ENCODE peak calls at places on chromosomes 4 and X, in four cellular contexts. O is GM12878, J is K562, W is HepG2. L is an unnamed sample.

GRCh38 chr4:44740201-44740600 is 13.8 kb upstream of the GNPDA2 start:
- DNase-seq in O (no peak), J (no peak), W (no peak), L (no peak)

GRCh38 chrX:13689519-13690211 is 737 bp downstream of the RAB9A start:
- DNase-seq in O (no peak), J (peak), W (no peak), L (no peak)

GRCh38 chr4:147707892-147708672 is 23.8 kb upstream of the ARHGAP10 start:
- DNase-seq in O (no peak), J (peak), W (peak), L (peak)

GRCh38 chrX:110414679-110415439 is 56.2 kb downstream of the RTL9 start:
- DNase-seq in O (peak), J (no peak), W (no peak), L (no peak)

GRCh38 chr4:47525154-47525819 is 40.2 kb downstream of the ATP10D start:
- DNase-seq in O (no peak), J (no peak), W (no peak), L (no peak)

GRCh38 chrX:1649623-1650022 is 34.8 kb downstream of the ASMT start:
- DNase-seq in O (no peak), J (no peak), W (no peak), L (peak)

GRCh38 chr4:77023920-77024319 is 51.9 kb downstream of the CCNI start:
- DNase-seq in O (no peak), J (no peak), W (peak), L (no peak)

GRCh38 chr4:656651-657337 is 17.3 kb downstream of the ATP5ME start:
- DNase-seq in O (no peak), J (no peak), W (peak), L (no peak)

GRCh38 chrX:49303346-49303745 is at the start of gene GAGE10:
- DNase-seq in O (no peak), J (no peak), W (no peak), L (no peak)

GRCh38 chr4:34181311-34181808 is 2063.0 kb downstream of the ARAP2 start:
- DNase-seq in O (no peak), J (no peak), W (no peak), L (no peak)

GRCh38 chrX:24372021-24372763 is 11.8 kb downstream of the SUPT20HL1 start:
- DNase-seq in O (no peak), J (no peak), W (no peak), L (no peak)

GRCh38 chrX:109537324-109537665 is 651 bp downstream of the NXT2 start:
- DNase-seq in O (no peak), J (no peak), W (peak), L (no peak)

GRCh38 chr4:118410143-118410542 is 57.3 kb upstream of the PRSS12 start:
- DNase-seq in O (no peak), J (no peak), W (no peak), L (no peak)

GRCh38 chr4:38620025-38620424 is 44.0 kb upstream of the KLF3 start:
- DNase-seq in O (no peak), J (no peak), W (no peak), L (no peak)

GRCh38 chr4:2898001-2898400 is 54.4 kb downstream of the ADD1 start:
- DNase-seq in O (no peak), J (no peak), W (no peak), L (no peak)

GRCh38 chr4:89308161-89308500 is 531 bp upstream of the GPRIN3 start:
- DNase-seq in O (no peak), J (no peak), W (no peak), L (no peak)

GRCh38 chr4:124179521-124180186 is 532.9 kb downstream of the ANKRD50 start:
- DNase-seq in O (no peak), J (no peak), W (no peak), L (no peak)

GRCh38 chrX:35664838-35665237 is 133.3 kb upstream of the MAGEB16 start:
- DNase-seq in O (no peak), J (no peak), W (no peak), L (no peak)

GRCh38 chr4:2260336-2261109 is 1.4 kb downstream of the MXD4 start:
- DNase-seq in O (no peak), J (no peak), W (no peak), L (peak)

GRCh38 chrX:1451251-1451675 is 1.4 kb downstream of the ASMTL start:
- DNase-seq in O (no peak), J (no peak), W (no peak), L (no peak)

GRCh38 chr4:41363384-41363981 is 106.8 kb downstream of the UCHL1 start:
- DNase-seq in O (no peak), J (no peak), W (no peak), L (no peak)

GRCh38 chrX:40877869-40878268 is 142.5 kb upstream of the MED14 start:
- DNase-seq in O (no peak), J (peak), W (peak), L (no peak)

GRCh38 chr4:149292422-149293055 is 523.1 kb downstream of the IQCM start:
- DNase-seq in O (no peak), J (no peak), W (no peak), L (no peak)

GRCh38 chr4:12439633-12440305 is 1011.1 kb upstream of the HS3ST1 start:
- DNase-seq in O (no peak), J (no peak), W (no peak), L (no peak)

GRCh38 chrX:10607233-10607632 is 13.2 kb downstream of the MID1 start:
- DNase-seq in O (no peak), J (no peak), W (no peak), L (no peak)

GRCh38 chrX:10608099-10608498 is 12.3 kb downstream of the MID1 start:
- DNase-seq in O (no peak), J (no peak), W (no peak), L (no peak)

GRCh38 chrX:10615931-10616780 is 4.2 kb downstream of the MID1 start:
- DNase-seq in O (no peak), J (peak), W (no peak), L (peak)

GRCh38 chrX:10611441-10612090 is 8.8 kb downstream of the MID1 start:
- DNase-seq in O (no peak), J (no peak), W (no peak), L (no peak)

DNA sequence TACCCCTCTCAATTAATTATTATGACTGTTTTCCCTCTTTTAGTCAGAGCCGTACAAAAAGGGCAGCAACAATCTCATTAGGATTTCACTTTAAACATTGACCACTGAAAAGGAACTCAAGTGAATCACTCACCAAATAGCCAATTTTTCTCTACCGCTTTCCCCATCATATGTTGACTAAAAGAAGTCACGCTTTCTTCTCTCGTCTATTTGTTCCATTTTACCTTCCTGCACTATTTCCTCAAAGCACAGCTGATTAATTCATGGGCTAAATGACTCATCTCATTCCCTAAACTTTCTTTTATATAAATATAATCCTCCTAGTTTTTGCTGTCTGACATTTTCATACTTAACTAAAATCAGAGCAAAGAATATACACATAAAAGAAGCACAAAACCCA is 8.2 kb downstream of the MID1 start:
- DNase-seq in O (no peak), J (no peak), W (no peak), L (no peak)
- TF ChIP-seq ESRRA in O (no peak), J (no peak), W (no peak), L (no peak)

GRCh38 chrX:134570899-134571298 is 87.4 kb downstream of the PLAC1 start:
- DNase-seq in O (no peak), J (no peak), W (no peak), L (no peak)

GRCh38 chrX:134572816-134573682 is 85.2 kb downstream of the PLAC1 start:
- DNase-seq in O (no peak), J (peak), W (no peak), L (no peak)

GRCh38 chrX:134571831-134572230 is 86.4 kb downstream of the PLAC1 start:
- DNase-seq in O (no peak), J (no peak), W (no peak), L (no peak)

GRCh38 chrX:134570509-134570846 is 87.8 kb downstream of the PLAC1 start:
- DNase-seq in O (no peak), J (no peak), W (no peak), L (no peak)

GRCh38 chrX:134573683-134574035 is 84.6 kb downstream of the PLAC1 start:
- DNase-seq in O (no peak), J (no peak), W (no peak), L (no peak)
- TF ChIP-seq ETV6 in O (no peak), J (no peak), W (no peak), L (no peak)

DNA sequence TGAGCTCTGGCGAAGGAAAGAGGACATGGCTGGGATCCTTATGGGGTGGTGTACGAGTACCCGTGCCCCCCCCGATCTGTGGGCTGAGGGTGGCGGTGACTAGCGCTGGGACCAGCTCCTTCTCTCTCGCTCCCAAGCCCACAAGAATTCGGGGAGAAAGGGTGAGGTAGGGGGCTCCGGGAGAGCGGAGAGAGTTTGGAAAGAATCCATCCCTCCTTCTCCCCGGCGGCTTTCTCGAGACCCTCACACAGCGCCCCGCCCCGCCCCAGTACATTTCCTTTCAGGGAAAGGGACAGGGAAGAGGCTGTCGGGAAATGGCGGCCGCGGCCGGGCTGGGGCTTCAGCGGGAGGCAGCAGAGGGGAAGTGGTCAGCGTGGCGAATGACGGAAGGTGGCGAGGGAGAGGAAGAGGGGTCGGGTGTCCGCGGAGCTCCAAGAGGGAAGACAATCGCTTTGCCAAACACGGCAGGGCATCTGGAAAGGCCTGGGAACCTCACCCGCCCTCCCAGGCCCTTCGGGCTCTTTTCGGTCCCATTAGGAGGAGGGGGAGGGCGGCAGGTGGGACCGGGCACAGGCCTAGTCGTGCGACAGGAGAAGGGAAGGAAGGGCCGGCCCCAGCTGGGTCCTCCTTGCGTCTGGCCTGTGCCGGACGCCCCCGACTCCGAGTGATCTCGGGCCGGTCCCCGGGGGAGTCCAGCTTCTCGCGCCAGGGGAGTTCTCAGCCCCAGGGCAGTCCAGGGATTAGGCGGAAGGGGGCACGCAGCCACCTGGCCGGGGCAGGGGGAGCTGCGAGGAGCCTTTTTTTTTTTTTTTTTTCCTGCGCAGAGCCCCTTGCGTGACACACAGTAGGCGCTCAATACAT is 10.2 kb downstream of the HNRNPH2 start:
- DNase-seq in O (no peak), J (no peak), W (no peak), L (peak)
- TF ChIP-seq ESRRA in O (no peak), J (no peak), W (no peak), L (no peak)

DNA sequence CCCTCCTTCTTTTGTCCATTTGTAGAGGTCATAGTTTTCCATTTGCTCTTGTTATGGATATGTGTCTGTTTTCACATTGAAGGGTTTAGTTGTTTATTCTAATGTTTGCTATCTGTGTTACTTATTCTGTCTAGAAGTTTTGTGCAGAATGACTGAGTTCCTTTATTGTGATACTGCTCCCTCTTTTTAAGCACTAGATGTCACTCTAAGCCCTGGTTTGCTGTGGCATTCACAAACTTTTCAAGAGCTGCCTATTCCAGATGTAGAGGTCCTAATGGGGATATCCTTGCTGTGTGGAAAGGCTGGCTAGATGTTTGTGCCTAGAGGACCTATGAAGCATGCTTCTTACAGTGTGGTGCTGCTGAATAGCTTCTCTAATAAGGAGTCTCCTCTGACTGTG is 338.6 kb downstream of the SPIN4 start:
- DNase-seq in O (no peak), J (no peak), W (no peak), L (no peak)
- TF ChIP-seq ETV6 in O (no peak), J (no peak), W (no peak), L (no peak)

GRCh38 chr4:142379277-142380051 is 466.6 kb downstream of the INPP4B start:
- DNase-seq in O (no peak), J (no peak), W (no peak), L (no peak)
- TF ChIP-seq ESRRA in O (no peak), J (no peak), W (no peak), L (no peak)

GRCh38 chr4:129092636-129093172 is 635 bp downstream of the SCLT1 start:
- DNase-seq in O (no peak), J (peak), W (no peak), L (no peak)
- TF ChIP-seq ETV6 in O (no peak), J (no peak), W (no peak), L (no peak)

DNA sequence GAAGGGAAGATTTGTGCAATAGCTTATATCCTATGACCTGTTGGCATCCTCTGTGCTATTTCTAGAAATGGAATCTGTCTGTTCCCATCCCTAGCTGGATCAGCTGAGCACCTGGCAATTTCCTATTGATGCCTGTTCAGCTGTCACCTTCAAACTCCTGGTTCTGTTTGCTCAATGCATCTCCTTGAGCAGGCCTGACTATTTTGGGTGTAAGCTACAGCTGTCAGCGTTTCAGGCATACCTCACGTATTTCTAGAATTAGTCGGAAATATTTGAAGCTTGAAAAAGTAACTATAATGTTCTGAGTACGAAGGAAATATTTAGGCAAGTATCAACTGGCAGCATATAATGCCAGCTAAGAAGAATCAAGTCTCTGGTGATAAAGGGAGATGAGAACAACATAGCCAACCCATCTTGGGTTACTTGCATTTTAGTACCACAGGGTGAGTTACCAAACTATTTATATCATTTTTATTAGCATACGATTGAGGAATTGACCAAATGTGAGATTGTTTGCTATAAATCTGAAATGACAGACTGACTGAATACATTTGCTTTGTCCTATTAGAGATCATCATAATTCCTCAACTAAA is 36.2 kb upstream of the PLAC1 start:
- DNase-seq in O (no peak), J (no peak), W (no peak), L (no peak)
- TF ChIP-seq ESRRA in O (no peak), J (no peak), W (no peak), L (no peak)

DNA sequence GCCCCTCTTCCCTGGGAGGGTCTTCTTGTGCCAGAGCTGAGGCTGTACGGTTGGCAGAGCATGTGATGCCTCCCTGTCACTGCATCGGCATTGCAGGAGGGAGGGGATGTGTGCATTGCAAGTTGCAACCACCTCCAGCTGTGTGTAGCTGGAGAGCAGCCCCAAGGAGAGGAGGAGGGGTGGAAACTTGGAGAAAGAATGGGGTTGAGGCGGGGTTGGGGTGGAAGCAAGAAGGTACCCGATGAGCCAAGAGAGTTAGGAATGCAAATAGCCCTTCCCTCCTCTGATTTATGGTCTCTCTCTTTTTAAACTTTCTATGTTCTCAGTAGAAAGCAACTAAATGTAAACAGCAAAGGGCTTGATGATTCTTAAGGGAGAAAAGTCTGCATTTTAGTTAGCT is 48.1 kb upstream of the MND1 start:
- DNase-seq in O (no peak), J (no peak), W (no peak), L (peak)
- TF ChIP-seq ETV6 in O (no peak), J (no peak), W (no peak), L (no peak)

GRCh38 chrX:112058255-112058654 is 24.3 kb downstream of the TRPC5 start:
- DNase-seq in O (no peak), J (no peak), W (no peak), L (no peak)
- TF ChIP-seq ESRRA in O (no peak), J (no peak), W (no peak), L (no peak)

DNA sequence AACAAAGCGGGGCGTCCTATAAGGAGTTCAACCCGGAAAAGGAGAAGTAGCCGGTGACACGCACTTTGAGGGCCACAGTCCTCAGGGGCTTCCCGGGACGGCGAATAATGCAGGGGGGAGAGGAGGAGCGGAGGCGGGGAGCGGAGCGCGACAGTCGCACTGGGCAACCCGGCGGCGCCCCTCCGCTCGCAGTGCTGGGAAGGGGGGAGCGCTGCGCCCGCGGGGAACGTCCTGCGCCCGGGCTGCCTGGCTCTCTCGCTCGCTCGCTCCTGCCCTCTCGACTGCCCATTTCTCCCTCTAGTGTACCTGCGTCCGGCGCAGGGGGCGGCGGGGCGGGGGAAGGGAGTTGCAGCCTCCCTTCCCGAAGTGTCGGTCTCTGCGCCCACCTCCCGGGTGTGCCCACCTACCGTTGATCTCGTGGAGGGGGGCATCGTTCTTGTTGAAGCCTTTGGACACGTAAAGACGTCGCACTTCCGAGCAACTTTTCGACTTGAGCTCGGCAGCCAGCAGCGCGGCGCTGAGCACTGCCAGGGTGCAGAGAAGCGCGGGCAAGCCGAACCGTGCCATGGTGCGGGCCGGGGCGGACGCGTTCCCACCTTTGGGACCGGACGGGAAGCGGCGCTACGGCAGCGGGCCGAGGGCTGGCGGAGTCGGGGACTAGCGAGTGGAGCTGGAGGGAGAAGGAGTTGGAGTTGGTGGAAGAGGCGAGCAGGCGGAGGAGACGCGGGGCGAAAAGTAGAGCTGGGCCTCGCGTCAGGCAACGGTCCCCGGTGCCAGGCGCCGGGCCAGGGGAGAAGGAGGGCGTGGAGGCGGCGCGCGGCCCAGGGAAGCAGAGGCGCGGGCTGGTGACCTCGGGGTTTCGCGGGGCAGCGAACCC is 652 bp downstream of the GPC4 start:
- DNase-seq in O (no peak), J (no peak), W (no peak), L (peak)
- TF ChIP-seq ETV6 in O (no peak), J (no peak), W (no peak), L (no peak)